ENCODE peak calls at places on chromosome 7, in four cellular contexts. E is H9, Q is mucosa of descending colon, B is AG09309. O is an unnamed sample.

GRCh38 chr7:13117103-13117502 is 429.7 kb downstream of the ARL4A start:
- DNase-seq in E (no peak), Q (no peak), B (no peak), O (no peak)

GRCh38 chr7:22296916-22297315 is 60.0 kb downstream of the RAPGEF5 start:
- DNase-seq in E (no peak), Q (no peak), B (no peak), O (no peak)

GRCh38 chr7:47979145-47979831 is at the start of gene HUS1:
- DNase-seq in E (peak), Q (peak), B (peak), O (peak)

GRCh38 chr7:32611201-32611691 is 116.0 kb downstream of the AVL9 start:
- DNase-seq in E (no peak), Q (no peak), B (no peak), O (no peak)

GRCh38 chr7:72025381-72025960 is 386.7 kb downstream of the CALN1 start:
- DNase-seq in E (no peak), Q (no peak), B (no peak), O (no peak)

GRCh38 chr7:64045301-64046040 is at the start of gene ZNF727:
- DNase-seq in E (no peak), Q (peak), B (no peak), O (no peak)

GRCh38 chr7:138493535-138493934 is 33.5 kb downstream of the TRIM24 start:
- DNase-seq in E (no peak), Q (no peak), B (no peak), O (no peak)

GRCh38 chr7:19519443-19519977 is 189.3 kb downstream of the POLR1F start:
- DNase-seq in E (no peak), Q (no peak), B (no peak), O (no peak)

GRCh38 chr7:48637382-48637781 is 287.0 kb upstream of the CDC14C start:
- DNase-seq in E (no peak), Q (no peak), B (no peak), O (no peak)

GRCh38 chr7:26369519-26370385 is 78.1 kb downstream of the SNX10 start:
- DNase-seq in E (no peak), Q (no peak), B (peak), O (peak)
- TF ChIP-seq CTCF in E (peak), Q (peak), B (peak), O (peak)

GRCh38 chr7:156620246-156620775 is 20.3 kb upstream of the RNF32 start:
- DNase-seq in E (no peak), Q (no peak), B (no peak), O (no peak)

GRCh38 chr7:156616269-156617202 is 24.0 kb upstream of the RNF32 start:
- DNase-seq in E (no peak), Q (no peak), B (no peak), O (no peak)

GRCh38 chr7:156617215-156617614 is 23.4 kb upstream of the RNF32 start:
- DNase-seq in E (no peak), Q (peak), B (no peak), O (no peak)

GRCh38 chr7:156618791-156619367 is 21.7 kb upstream of the RNF32 start:
- DNase-seq in E (no peak), Q (peak), B (no peak), O (no peak)

GRCh38 chr7:156618078-156618790 is 22.3 kb upstream of the RNF32 start:
- DNase-seq in E (no peak), Q (peak), B (no peak), O (no peak)
- TF ChIP-seq CTCF in E (no peak), Q (no peak), B (no peak), O (no peak)

GRCh38 chr7:28615091-28615490 is 202.8 kb downstream of the CREB5 start:
- DNase-seq in E (peak), Q (no peak), B (no peak), O (no peak)
- TF ChIP-seq CTCF in E (peak), Q (no peak), B (no peak), O (no peak)

DNA sequence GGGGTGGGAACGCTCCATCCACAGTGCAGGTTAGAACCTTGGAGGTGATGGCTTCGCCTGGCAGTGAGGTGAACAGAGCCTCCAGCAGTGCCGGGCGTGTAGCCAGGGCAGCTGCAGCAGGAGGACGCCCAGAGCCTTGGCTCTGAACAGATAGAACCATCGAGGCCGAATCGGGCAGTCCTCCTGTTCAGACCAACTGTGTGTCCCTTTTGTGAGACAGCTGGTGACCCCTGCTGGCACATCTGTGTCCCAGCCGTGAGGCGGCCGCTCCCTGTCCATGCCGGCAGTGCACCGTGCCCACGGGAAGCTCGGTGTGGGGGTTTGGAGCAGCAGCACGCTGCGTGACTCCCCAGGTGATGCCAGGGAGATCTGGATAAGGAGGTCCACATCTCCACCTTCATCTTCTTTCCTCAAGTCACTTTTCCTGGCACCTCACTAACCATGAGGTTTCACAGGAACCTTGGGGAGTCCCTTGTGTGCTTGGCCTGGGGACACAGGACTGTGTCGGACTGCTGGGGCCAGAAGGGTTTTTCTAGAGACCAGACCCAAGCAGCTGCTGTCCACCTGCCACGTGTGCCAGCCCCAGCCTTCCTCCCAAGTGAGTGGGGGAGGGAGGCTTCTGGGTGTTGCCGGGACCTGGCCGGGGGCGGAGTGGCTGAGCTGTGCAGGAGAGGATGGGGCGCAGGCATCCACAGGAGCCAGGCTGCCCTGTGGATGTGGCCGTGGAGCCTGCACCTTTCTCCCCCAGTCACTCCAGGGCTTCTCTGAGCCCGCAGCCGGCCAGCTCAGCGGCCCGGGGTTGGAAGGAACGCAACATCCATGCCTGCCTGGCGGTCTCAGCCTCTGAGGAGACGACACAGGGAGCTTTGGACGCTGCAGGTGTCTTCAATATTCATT is 69.4 kb downstream of the DNAJB6 start:
- DNase-seq in E (no peak), Q (no peak), B (no peak), O (no peak)
- TF ChIP-seq CTCF in E (peak), Q (no peak), B (peak), O (no peak)

GRCh38 chr7:157760004-157760730 is 423.4 kb downstream of the DNAJB6 start:
- DNase-seq in E (peak), Q (no peak), B (no peak), O (no peak)
- TF ChIP-seq CTCF in E (peak), Q (no peak), B (no peak), O (no peak)

O was measured in AG09319.